ENCODE peak calls at places on chromosomes 1 and 21, in ten cellular contexts. One of them, this sample, is unnamed.

GRCh38 chr1:119139857-119140176 is 636 bp downstream of the WARS2 start:
- DNase-seq in HFF-Myc: no peak
- DNase-seq in endodermal cell: no peak
- DNase-seq in keratinocyte: no peak
- DNase-seq in fibroblast of pulmonary artery: no peak
- DNase-seq in PC-9: no peak
- DNase-seq in fibroblast of lung: no peak
- DNase-seq in A673: no peak
- DNase-seq in PC-3: no peak
- DNase-seq in testis: no peak
- DNase-seq in this sample: no peak

GRCh38 chr1:26094677-26095383 is 16.8 kb upstream of the PDIK1L start:
- DNase-seq in A673: peak; percentile 32
- DNase-seq in testis: peak; percentile 36
- DNase-seq in fibroblast of pulmonary artery: peak; percentile 48
- DNase-seq in HFF-Myc: no peak
- DNase-seq in keratinocyte: no peak
- DNase-seq in PC-3: peak; percentile 19
- DNase-seq in fibroblast of lung: no peak
- DNase-seq in PC-9: no peak
- DNase-seq in endodermal cell: peak; percentile 94
- DNase-seq in this sample: no peak

GRCh38 chr1:162398999-162399580 is 12.8 kb downstream of the SH2D1B start:
- DNase-seq in endodermal cell: no peak
- DNase-seq in PC-3: no peak
- DNase-seq in HFF-Myc: no peak
- DNase-seq in fibroblast of pulmonary artery: no peak
- DNase-seq in keratinocyte: no peak
- DNase-seq in testis: no peak
- DNase-seq in PC-9: no peak
- DNase-seq in fibroblast of lung: no peak
- DNase-seq in A673: peak; percentile 78
- DNase-seq in this sample: no peak

GRCh38 chr1:42456754-42457089 is 379 bp downstream of the PPCS start:
- DNase-seq in keratinocyte: no peak
- DNase-seq in HFF-Myc: peak; percentile 12
- DNase-seq in PC-3: peak; percentile 50
- DNase-seq in PC-9: peak; percentile 60
- DNase-seq in testis: peak; percentile 65
- DNase-seq in A673: peak; percentile 56
- DNase-seq in endodermal cell: no peak
- DNase-seq in fibroblast of lung: peak; percentile 65
- DNase-seq in fibroblast of pulmonary artery: peak; percentile 59
- DNase-seq in this sample: no peak

GRCh38 chr1:177976596-177976995 is 6.7 kb upstream of the SEC16B start:
- DNase-seq in PC-9: no peak
- DNase-seq in fibroblast of lung: no peak
- DNase-seq in PC-3: no peak
- DNase-seq in A673: no peak
- DNase-seq in endodermal cell: no peak
- DNase-seq in HFF-Myc: no peak
- DNase-seq in keratinocyte: no peak
- DNase-seq in testis: no peak
- DNase-seq in fibroblast of pulmonary artery: no peak
- DNase-seq in this sample: no peak

GRCh38 chr21:25862596-25862995 is 127.8 kb downstream of the GABPA start:
- DNase-seq in fibroblast of lung: peak; percentile 30
- DNase-seq in PC-9: no peak
- DNase-seq in PC-3: peak; percentile 74
- DNase-seq in endodermal cell: no peak
- DNase-seq in HFF-Myc: no peak
- DNase-seq in keratinocyte: no peak
- DNase-seq in testis: peak; percentile 34
- DNase-seq in A673: peak; percentile 56
- DNase-seq in fibroblast of pulmonary artery: peak; percentile 59
- DNase-seq in this sample: no peak

GRCh38 chr1:28115267-28115666 is 26.9 kb upstream of the EYA3 start:
- DNase-seq in HFF-Myc: no peak
- DNase-seq in PC-9: no peak
- DNase-seq in fibroblast of lung: peak; percentile 46
- DNase-seq in A673: peak; percentile 10
- DNase-seq in keratinocyte: no peak
- DNase-seq in PC-3: no peak
- DNase-seq in endodermal cell: no peak
- DNase-seq in fibroblast of pulmonary artery: peak; percentile 48
- DNase-seq in testis: no peak
- DNase-seq in this sample: no peak

GRCh38 chr1:208234721-208235120 is 9.5 kb downstream of the PLXNA2 start:
- DNase-seq in fibroblast of pulmonary artery: no peak
- DNase-seq in PC-3: no peak
- DNase-seq in keratinocyte: no peak
- DNase-seq in HFF-Myc: no peak
- DNase-seq in fibroblast of lung: no peak
- DNase-seq in PC-9: no peak
- DNase-seq in endodermal cell: peak; percentile 47
- DNase-seq in A673: no peak
- DNase-seq in testis: no peak
- DNase-seq in this sample: no peak

GRCh38 chr1:112935474-112936289 is 20.3 kb downstream of the SLC16A1 start:
- DNase-seq in HFF-Myc: no peak
- DNase-seq in testis: no peak
- DNase-seq in keratinocyte: no peak
- DNase-seq in fibroblast of pulmonary artery: peak; percentile 81
- DNase-seq in A673: peak; percentile 57
- DNase-seq in endodermal cell: no peak
- DNase-seq in PC-9: no peak
- DNase-seq in fibroblast of lung: peak; percentile 81
- DNase-seq in PC-3: peak; percentile 51
- DNase-seq in this sample: peak; percentile 74

GRCh38 chr1:205066221-205066818 is 17.9 kb downstream of the TMEM81 start:
- DNase-seq in PC-3: peak; percentile 43
- DNase-seq in fibroblast of lung: no peak
- DNase-seq in testis: peak; percentile 28
- DNase-seq in fibroblast of pulmonary artery: no peak
- DNase-seq in HFF-Myc: no peak
- DNase-seq in keratinocyte: no peak
- DNase-seq in endodermal cell: peak; percentile 86
- DNase-seq in PC-9: no peak
- DNase-seq in A673: no peak
- DNase-seq in this sample: no peak

DNA sequence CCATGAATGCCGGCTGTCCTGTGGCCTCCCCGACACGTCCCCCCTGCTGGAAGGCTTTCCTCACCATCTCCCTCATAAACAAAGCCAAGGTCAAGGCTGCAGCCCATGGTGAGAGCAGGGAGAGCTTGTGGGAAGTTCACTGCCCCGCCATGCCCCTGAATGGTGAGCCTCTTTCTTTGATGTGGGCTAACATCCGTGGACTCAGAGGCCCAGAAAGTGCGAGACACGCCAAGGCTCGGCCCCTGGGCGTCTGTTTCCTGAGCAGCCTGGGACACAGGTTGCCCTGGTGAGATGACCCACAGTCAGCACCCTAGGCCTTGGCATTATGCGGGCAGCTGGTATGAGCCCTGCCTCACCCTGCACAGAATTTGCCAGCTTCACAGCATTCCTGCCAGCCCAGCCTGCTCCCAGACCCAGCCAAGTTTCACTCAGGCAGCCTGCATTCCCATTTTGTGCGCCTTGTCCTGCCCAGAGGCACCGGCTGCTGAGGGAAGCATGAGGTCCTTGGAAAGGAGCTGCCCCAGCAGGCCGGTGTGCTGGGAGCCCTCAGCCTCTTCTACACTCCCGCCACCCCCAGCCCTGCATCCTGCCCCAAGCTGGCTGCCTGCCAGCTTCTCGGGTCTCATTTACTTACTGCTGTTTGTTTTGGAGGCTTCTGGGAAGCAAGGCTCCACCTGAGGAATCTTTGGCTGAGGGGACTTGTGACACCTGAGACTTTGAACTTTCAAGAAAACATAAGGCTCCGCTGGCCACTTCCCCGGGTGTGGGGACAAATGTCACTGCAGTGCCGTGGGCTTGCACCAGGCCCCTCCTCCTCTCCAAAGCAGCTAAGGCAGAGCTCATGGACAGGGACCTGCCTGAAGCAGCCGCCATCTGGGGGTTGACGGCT is 31.9 kb downstream of the NEK2 start:
- DNase-seq in fibroblast of lung: peak; percentile 29
- DNase-seq in HFF-Myc: no peak
- DNase-seq in A673: no peak
- DNase-seq in PC-3: peak; percentile 70
- DNase-seq in fibroblast of pulmonary artery: no peak
- DNase-seq in keratinocyte: no peak
- DNase-seq in endodermal cell: peak; percentile 77
- DNase-seq in PC-9: peak; percentile 91
- DNase-seq in testis: peak; percentile 24
- DNase-seq in this sample: no peak
- H3K4me3 ChIP-seq in fibroblast of lung: no peak overlapping the region
- H3K4me3 ChIP-seq in HFF-Myc: no peak overlapping the region
- H3K4me3 ChIP-seq in A673: no peak overlapping the region
- H3K4me3 ChIP-seq in PC-3: no peak overlapping the region
- H3K4me3 ChIP-seq in fibroblast of pulmonary artery: no peak overlapping the region
- H3K4me3 ChIP-seq in keratinocyte: no peak overlapping the region
- H3K4me3 ChIP-seq in endodermal cell: no peak overlapping the region
- H3K4me3 ChIP-seq in PC-9: peak overlapping the region; percentile 17
- H3K4me3 ChIP-seq in testis: no peak overlapping the region
- H3K4me3 ChIP-seq in this sample: no peak overlapping the region

GRCh38 chr1:10424034-10424433 is 6.2 kb upstream of the CENPS start:
- DNase-seq in PC-9: no peak
- DNase-seq in A673: no peak
- DNase-seq in testis: peak; percentile 72
- DNase-seq in fibroblast of pulmonary artery: peak; percentile 72
- DNase-seq in endodermal cell: no peak
- DNase-seq in HFF-Myc: no peak
- DNase-seq in fibroblast of lung: peak; percentile 6
- DNase-seq in PC-3: no peak
- DNase-seq in keratinocyte: no peak
- DNase-seq in this sample: no peak
- TF ChIP-seq CTCF in PC-9: no peak
- TF ChIP-seq CTCF in A673: no peak
- TF ChIP-seq CTCF in testis: no peak
- TF ChIP-seq CTCF in fibroblast of pulmonary artery: peak; percentile 3
- TF ChIP-seq CTCF in endodermal cell: no peak
- TF ChIP-seq CTCF in HFF-Myc: no peak
- TF ChIP-seq CTCF in fibroblast of lung: no peak
- TF ChIP-seq CTCF in PC-3: no peak
- TF ChIP-seq CTCF in keratinocyte: no peak
- TF ChIP-seq CTCF in this sample: no peak

GRCh38 chr1:186683637-186684410 is 3.6 kb upstream of the PTGS2 start:
- DNase-seq in fibroblast of pulmonary artery: no peak
- DNase-seq in fibroblast of lung: no peak
- DNase-seq in PC-9: no peak
- DNase-seq in keratinocyte: no peak
- DNase-seq in PC-3: no peak
- DNase-seq in testis: no peak
- DNase-seq in endodermal cell: no peak
- DNase-seq in HFF-Myc: no peak
- DNase-seq in A673: no peak
- DNase-seq in this sample: no peak
- H3K4me3 ChIP-seq in fibroblast of pulmonary artery: no peak overlapping the region
- H3K4me3 ChIP-seq in fibroblast of lung: no peak overlapping the region
- H3K4me3 ChIP-seq in PC-9: no peak overlapping the region
- H3K4me3 ChIP-seq in keratinocyte: no peak overlapping the region
- H3K4me3 ChIP-seq in PC-3: no peak overlapping the region
- H3K4me3 ChIP-seq in testis: no peak overlapping the region
- H3K4me3 ChIP-seq in endodermal cell: no peak overlapping the region
- H3K4me3 ChIP-seq in HFF-Myc: no peak overlapping the region
- H3K4me3 ChIP-seq in A673: no peak overlapping the region
- H3K4me3 ChIP-seq in this sample: no peak overlapping the region

DNA sequence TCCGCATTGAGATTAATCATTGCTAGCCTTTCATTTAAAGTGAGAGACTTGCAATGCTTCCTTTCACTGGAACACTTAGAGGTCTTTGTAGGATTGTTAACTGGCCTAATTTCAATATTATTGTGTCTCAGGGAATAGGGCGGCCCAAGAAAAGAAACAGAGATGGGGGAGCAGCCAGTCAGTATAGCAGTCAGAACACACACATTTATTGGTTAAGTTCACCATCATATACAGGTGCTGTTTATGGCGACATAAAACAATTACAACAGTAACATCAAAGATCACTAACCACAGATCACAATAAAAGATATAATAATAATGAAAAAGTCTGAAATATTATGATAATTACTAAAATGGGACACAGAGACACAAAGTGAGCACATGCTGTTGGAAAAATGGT is 29.4 kb downstream of the BARHL2 start:
- DNase-seq in PC-9: no peak
- DNase-seq in testis: no peak
- DNase-seq in A673: no peak
- DNase-seq in HFF-Myc: no peak
- DNase-seq in fibroblast of lung: no peak
- DNase-seq in fibroblast of pulmonary artery: no peak
- DNase-seq in PC-3: no peak
- DNase-seq in endodermal cell: no peak
- DNase-seq in keratinocyte: no peak
- DNase-seq in this sample: no peak
- TF ChIP-seq CTCF in PC-9: no peak
- TF ChIP-seq CTCF in testis: no peak
- TF ChIP-seq CTCF in A673: no peak
- TF ChIP-seq CTCF in HFF-Myc: no peak
- TF ChIP-seq CTCF in fibroblast of lung: no peak
- TF ChIP-seq CTCF in fibroblast of pulmonary artery: no peak
- TF ChIP-seq CTCF in PC-3: no peak
- TF ChIP-seq CTCF in endodermal cell: no peak
- TF ChIP-seq CTCF in keratinocyte: no peak
- TF ChIP-seq CTCF in this sample: no peak

This sample was measured in epithelial cell of proximal tubule.